ENCODE peak calls at places on chromosomes 5 and 9, in nine cellular contexts. R, P, M, Y, G, F, B, E and X are unnamed samples.

GRCh38 chr5:78908173-78908901 is 76.8 kb downstream of the ARSB start:
- DNase-seq in R (peak), P (peak), M (peak), Y (no peak), G (peak), F (peak), B (peak), E (peak), X (no peak)

GRCh38 chr9:18115131-18115530 is 358.8 kb upstream of the ADAMTSL1 start:
- DNase-seq in R (no peak), P (no peak), M (no peak), Y (no peak), G (peak), F (no peak), B (no peak), E (no peak), X (no peak)

GRCh38 chr5:132754947-132755346 is 7.7 kb downstream of the CCNI2 start:
- DNase-seq in R (no peak), P (peak), M (no peak), Y (no peak), G (peak), F (peak), B (no peak), E (no peak), X (no peak)

GRCh38 chr9:73548201-73548600 is 396.5 kb downstream of the ANXA1 start:
- DNase-seq in R (no peak), P (no peak), M (no peak), Y (no peak), G (no peak), F (no peak), B (no peak), E (no peak), X (no peak)

GRCh38 chr5:54721951-54722654 is 204.5 kb downstream of the SNX18 start:
- DNase-seq in R (no peak), P (no peak), M (no peak), Y (no peak), G (no peak), F (no peak), B (no peak), E (no peak), X (no peak)

GRCh38 chr5:144915452-144915851 is 744.8 kb downstream of the KCTD16 start:
- DNase-seq in R (no peak), P (no peak), M (no peak), Y (no peak), G (no peak), F (no peak), B (no peak), E (no peak), X (no peak)

GRCh38 chr9:115012476-115012875 is 82.1 kb upstream of the TNFSF8 start:
- DNase-seq in R (no peak), P (no peak), M (no peak), Y (no peak), G (no peak), F (no peak), B (no peak), E (no peak), X (no peak)

GRCh38 chr5:10663531-10664183 is 97.4 kb downstream of the DAP start:
- DNase-seq in R (peak), P (no peak), M (peak), Y (no peak), G (peak), F (peak), B (peak), E (peak), X (no peak)

GRCh38 chr9:109258619-109259321 is 62.1 kb downstream of the EPB41L4B start:
- DNase-seq in R (no peak), P (no peak), M (no peak), Y (no peak), G (no peak), F (no peak), B (no peak), E (peak), X (no peak)

GRCh38 chr9:127825319-127826051 is 22.8 kb downstream of the FPGS start:
- DNase-seq in R (no peak), P (no peak), M (no peak), Y (no peak), G (no peak), F (no peak), B (no peak), E (peak), X (no peak)

GRCh38 chr9:121708768-121709488 is 57.5 kb downstream of the DAB2IP start:
- DNase-seq in R (no peak), P (no peak), M (no peak), Y (no peak), G (no peak), F (no peak), B (no peak), E (no peak), X (no peak)

GRCh38 chr5:140546851-140547507 is 483 bp upstream of the EIF4EBP3 start:
- DNase-seq in R (no peak), P (no peak), M (no peak), Y (no peak), G (no peak), F (no peak), B (no peak), E (no peak), X (no peak)

GRCh38 chr9:2722715-2723114 is 5.4 kb downstream of the KCNV2 start:
- DNase-seq in R (peak), P (no peak), M (no peak), Y (no peak), G (peak), F (peak), B (no peak), E (no peak), X (peak)

GRCh38 chr5:156383510-156383909 is 56.5 kb downstream of the SGCD start:
- DNase-seq in R (peak), P (peak), M (no peak), Y (no peak), G (peak), F (peak), B (no peak), E (no peak), X (no peak)

GRCh38 chr9:88589656-88590055 is 54.7 kb downstream of the NXNL2 start:
- DNase-seq in R (no peak), P (no peak), M (no peak), Y (no peak), G (no peak), F (no peak), B (no peak), E (no peak), X (no peak)

GRCh38 chr9:88587885-88588628 is 53.1 kb downstream of the NXNL2 start:
- DNase-seq in R (no peak), P (no peak), M (no peak), Y (no peak), G (no peak), F (peak), B (no peak), E (no peak), X (no peak)

GRCh38 chr9:88587182-88587581 is 52.2 kb downstream of the NXNL2 start:
- DNase-seq in R (no peak), P (no peak), M (no peak), Y (no peak), G (no peak), F (peak), B (no peak), E (peak), X (no peak)

GRCh38 chr9:88593537-88594185 is 58.7 kb downstream of the NXNL2 start:
- DNase-seq in R (no peak), P (no peak), M (peak), Y (peak), G (peak), F (peak), B (peak), E (peak), X (no peak)

DNA sequence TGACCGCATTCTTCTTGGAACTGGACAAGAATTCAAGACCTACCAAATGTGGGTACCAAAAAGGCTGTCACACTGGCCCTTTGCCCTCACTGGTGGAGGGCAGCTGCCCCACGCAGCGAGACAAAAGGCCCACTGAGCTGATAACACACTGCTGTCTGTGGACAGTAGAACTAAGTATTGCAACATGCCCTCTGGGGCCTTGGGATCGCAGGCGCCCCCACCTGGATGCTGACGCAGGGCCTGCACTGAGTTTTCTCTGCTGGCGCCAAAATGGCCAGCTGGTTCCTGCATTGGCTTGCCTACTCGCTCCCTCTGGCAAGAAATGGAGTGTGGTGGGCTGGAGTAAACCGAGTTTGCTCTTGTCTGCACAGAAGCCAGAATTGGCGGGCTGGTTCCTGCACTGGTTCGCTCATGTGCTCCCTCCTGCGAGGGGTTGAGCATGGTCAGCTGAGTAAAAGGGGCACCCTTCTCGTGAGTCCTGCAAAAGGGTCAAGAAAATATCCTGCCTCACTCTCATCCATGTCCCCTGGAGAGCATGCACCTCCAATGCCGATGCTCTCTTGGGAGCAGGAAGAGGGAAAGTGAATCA is 55.7 kb downstream of the NXNL2 start:
- DNase-seq in R (no peak), P (no peak), M (no peak), Y (no peak), G (no peak), F (no peak), B (no peak), E (no peak), X (no peak)
- TF ChIP-seq CTCF in R (peak), P (no peak), M (no peak), Y (peak), G (no peak), F (no peak), B (no peak), E (no peak), X (no peak)

GRCh38 chr5:157670662-157671591 is at the start of gene C5orf52:
- DNase-seq in R (no peak), P (no peak), M (no peak), Y (no peak), G (peak), F (peak), B (peak), E (peak), X (no peak)
- H3K4me3 ChIP-seq in R (peak), P (peak), M (peak), Y (peak), G (peak), F (peak), B (peak), E (no peak), X (peak)

DNA sequence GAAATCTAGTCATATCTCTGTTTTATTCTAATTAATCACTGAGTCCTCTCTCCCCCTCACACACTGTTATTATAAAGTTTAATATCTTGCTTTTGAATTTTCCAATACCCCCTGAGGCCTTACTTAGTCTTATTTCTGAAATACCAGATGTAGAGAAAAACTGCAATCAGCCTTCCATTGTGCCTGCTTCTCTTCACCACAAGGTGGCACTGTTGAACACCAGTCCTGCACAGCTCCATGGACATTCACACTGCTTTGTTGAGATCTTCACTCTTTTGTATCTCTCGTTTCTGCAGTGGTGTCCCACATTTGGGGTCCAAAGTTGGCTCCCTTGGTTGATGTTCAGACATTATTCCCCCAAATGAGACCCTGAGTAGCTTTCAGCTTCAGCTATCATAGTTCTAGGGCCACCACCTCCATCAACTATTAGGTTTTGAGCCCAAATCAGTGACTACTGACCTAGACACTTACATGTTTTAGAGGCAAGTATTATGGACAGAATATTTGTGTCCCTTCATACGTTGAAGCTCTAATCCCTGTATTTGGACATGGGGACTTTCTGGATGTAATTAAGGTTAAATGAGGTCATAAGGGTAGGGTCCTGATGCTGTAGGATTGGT is 24.3 kb downstream of the BOD1 start:
- DNase-seq in R (no peak), P (no peak), M (no peak), Y (no peak), G (peak), F (no peak), B (no peak), E (no peak), X (no peak)
- TF ChIP-seq CTCF in R (peak), P (peak), M (no peak), Y (peak), G (peak), F (peak), B (no peak), E (peak), X (peak)

GRCh38 chr5:91302335-91302734 is 80.8 kb downstream of the ARRDC3 start:
- DNase-seq in R (no peak), P (no peak), M (no peak), Y (no peak), G (peak), F (peak), B (no peak), E (no peak), X (no peak)
- H3K4me3 ChIP-seq in R (no peak), P (no peak), M (no peak), Y (no peak), G (no peak), F (no peak), B (no peak), E (no peak), X (no peak)

GRCh38 chr5:180198208-180198607 is 10.8 kb downstream of the RASGEF1C start:
- DNase-seq in R (no peak), P (no peak), M (no peak), Y (no peak), G (no peak), F (no peak), B (no peak), E (no peak), X (no peak)

GRCh38 chr5:180199390-180199789 is 9.6 kb downstream of the RASGEF1C start:
- DNase-seq in R (no peak), P (no peak), M (no peak), Y (no peak), G (no peak), F (no peak), B (no peak), E (no peak), X (no peak)

GRCh38 chr5:180204420-180204819 is 4.6 kb downstream of the RASGEF1C start:
- DNase-seq in R (no peak), P (no peak), M (no peak), Y (no peak), G (no peak), F (no peak), B (no peak), E (no peak), X (no peak)

GRCh38 chr5:180202939-180203573 is 6.0 kb downstream of the RASGEF1C start:
- DNase-seq in R (no peak), P (no peak), M (no peak), Y (no peak), G (no peak), F (no peak), B (no peak), E (no peak), X (no peak)

DNA sequence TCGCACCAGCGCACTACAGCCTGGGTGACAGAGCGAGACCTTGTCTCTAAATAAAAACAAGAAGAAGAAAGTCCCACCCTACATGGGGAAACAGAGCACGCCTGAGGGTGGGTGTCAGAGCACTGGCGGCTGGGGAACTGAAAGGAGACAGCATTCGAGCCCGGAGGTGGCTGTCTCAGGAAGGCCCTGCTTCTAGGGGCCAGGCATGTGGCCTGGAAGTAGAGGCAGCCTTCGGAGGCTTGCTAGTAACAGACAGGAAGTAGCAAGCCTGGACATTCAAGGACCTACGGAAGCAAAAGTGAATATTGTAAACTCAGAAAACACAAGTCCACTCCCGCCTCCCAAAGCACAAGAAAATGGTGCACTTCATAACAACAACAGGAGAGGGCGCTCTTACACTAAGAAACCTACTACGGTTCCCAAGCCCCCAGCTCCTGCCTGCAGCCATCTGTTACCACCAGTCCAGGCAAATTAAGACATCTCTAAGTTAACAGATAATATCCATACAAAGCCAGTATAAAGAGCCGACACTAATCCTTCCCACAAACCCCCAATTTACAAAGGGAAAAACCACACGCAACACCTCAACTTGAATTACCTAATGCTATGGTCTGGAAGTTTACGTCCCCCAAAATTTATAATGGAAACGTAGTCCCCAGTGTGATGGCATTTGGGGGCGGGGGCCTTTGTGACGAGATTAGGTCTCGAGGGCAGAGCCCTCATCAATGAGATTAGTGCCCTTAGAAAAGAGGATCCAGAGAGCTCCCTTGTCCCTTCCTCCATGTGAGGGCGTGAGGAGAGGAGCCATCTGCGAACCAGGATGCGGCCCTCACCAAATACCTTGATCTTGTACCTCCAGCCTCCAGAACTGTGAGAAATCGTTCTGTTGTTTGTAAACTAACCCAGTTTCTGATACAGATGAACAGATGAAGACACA is 7.7 kb downstream of the RASGEF1C start:
- DNase-seq in R (no peak), P (no peak), M (no peak), Y (peak), G (peak), F (no peak), B (no peak), E (no peak), X (no peak)
- TF ChIP-seq CTCF in R (peak), P (peak), M (no peak), Y (peak), G (peak), F (no peak), B (no peak), E (peak), X (no peak)

GRCh38 chr5:69489246-69489645 is 3.3 kb upstream of the OCLN start:
- DNase-seq in R (no peak), P (no peak), M (no peak), Y (no peak), G (no peak), F (no peak), B (no peak), E (no peak), X (no peak)
- H3K4me3 ChIP-seq in R (no peak), P (no peak), M (no peak), Y (no peak), G (no peak), F (no peak), B (no peak), E (no peak), X (no peak)